ENCODE peak calls at places on chromosomes 3 and 15, in five cellular contexts. O is uterus, Y is fibroblast of lung, U is IMR-90, G is psoas muscle. C is an unnamed sample.
A peak's percentile ranks its signal among the peaks of the same experiment; 100 is the strongest.

GRCh38 chr3:126342991-126343661 is 14.1 kb downstream of the KLF15 start:
- DNase-seq in U (peak; percentile 5), G (peak; percentile 52), Y (no peak), O (peak; percentile 16), C (peak; percentile 23)

GRCh38 chr15:33985287-33985686 is 17.0 kb downstream of the CHRM5 start:
- DNase-seq in Y (peak; percentile 97), U (peak; percentile 90), O (no peak), G (no peak), C (no peak)

GRCh38 chr15:63834500-63835210 is 907 bp upstream of the HERC1 start:
- DNase-seq in G (no peak), Y (no peak), O (no peak), U (no peak), C (no peak)

GRCh38 chr3:129439381-129439816 is 349 bp downstream of the MBD4 start:
- DNase-seq in U (no peak), Y (no peak), G (peak; percentile 65), O (no peak), C (peak; percentile 70)

GRCh38 chr3:103158183-103158582 is 723.4 kb downstream of the ZPLD1 start:
- DNase-seq in G (no peak), U (no peak), Y (no peak), O (no peak), C (no peak)

GRCh38 chr3:17964113-17964512 is 221.7 kb upstream of the TBC1D5 start:
- DNase-seq in Y (no peak), U (no peak), O (no peak), G (no peak), C (no peak)

GRCh38 chr15:50702762-50703334 is 16.3 kb upstream of the TRPM7 start:
- DNase-seq in G (no peak), Y (peak; percentile 10), U (peak; percentile 7), O (no peak), C (no peak)

GRCh38 chr3:157513585-157513984 is 10.4 kb upstream of the VEPH1 start:
- DNase-seq in U (no peak), Y (no peak), G (no peak), O (no peak), C (no peak)

GRCh38 chr15:45858491-45858890 is 223.7 kb downstream of the SQOR start:
- DNase-seq in U (no peak), Y (no peak), G (no peak), O (no peak), C (no peak)

GRCh38 chr3:45437388-45437787 is 49.0 kb downstream of the LARS2 start:
- DNase-seq in O (no peak), Y (no peak), U (peak; percentile 11), G (no peak), C (no peak)

GRCh38 chr15:62665449-62665848 is 377.1 kb upstream of the TPM1 start:
- DNase-seq in Y (peak; percentile 52), U (peak; percentile 32), O (peak; percentile 56), G (no peak), C (no peak)

GRCh38 chr3:61872077-61872706 is 310.8 kb downstream of the PTPRG start:
- DNase-seq in G (no peak), O (no peak), Y (peak; percentile 42), U (no peak), C (no peak)

GRCh38 chr15:27784107-27784506 is 315.0 kb downstream of the OCA2 start:
- DNase-seq in O (no peak), Y (peak; percentile 15), U (no peak), G (no peak), C (no peak)

GRCh38 chr3:89278305-89278704 is 170.9 kb downstream of the EPHA3 start:
- DNase-seq in U (no peak), G (no peak), O (no peak), Y (peak; percentile 0), C (no peak)

GRCh38 chr3:78659386-78659987 is 1108.3 kb downstream of the ROBO1 start:
- DNase-seq in U (peak; percentile 57), G (no peak), O (no peak), Y (peak; percentile 35), C (no peak)

GRCh38 chr15:81950841-81951414 is 94.9 kb downstream of the MEX3B start:
- DNase-seq in G (no peak), Y (peak; percentile 51), U (peak; percentile 75), O (no peak), C (no peak)

GRCh38 chr15:46848704-46849103 is 868.6 kb upstream of the SEMA6D start:
- DNase-seq in O (no peak), G (no peak), U (peak; percentile 19), Y (peak; percentile 65), C (peak; percentile 11)

GRCh38 chr15:93238641-93239040 is 149.6 kb upstream of the RGMA start:
- DNase-seq in U (no peak), O (no peak), G (no peak), Y (no peak), C (no peak)

GRCh38 chr3:10563396-10563795 is 58.0 kb upstream of the ATP2B2 start:
- DNase-seq in O (no peak), Y (no peak), G (no peak), U (no peak), C (no peak)

GRCh38 chr15:58748040-58748786 is 1.3 kb downstream of the ADAM10 start:
- DNase-seq in O (no peak), U (no peak), Y (no peak), G (no peak), C (no peak)

GRCh38 chr3:184188080-184188479 is 2.1 kb downstream of the ABCF3 start:
- DNase-seq in O (no peak), U (no peak), G (no peak), Y (no peak), C (no peak)

GRCh38 chr3:37707428-37708372 is 154.0 kb upstream of the CTDSPL start:
- DNase-seq in O (no peak), G (no peak), Y (no peak), U (no peak), C (no peak)

GRCh38 chr3:15974647-15975046 is 176.9 kb upstream of the ANKRD28 start:
- DNase-seq in G (no peak), U (no peak), Y (no peak), O (no peak), C (no peak)

GRCh38 chr15:53461677-53462076 is 297.8 kb downstream of the WDR72 start:
- DNase-seq in U (no peak), G (no peak), O (no peak), Y (no peak), C (no peak)

GRCh38 chr15:25176991-25177954 is 222.5 kb downstream of the SNRPN start:
- DNase-seq in O (peak; percentile 7), Y (no peak), U (no peak), G (peak; percentile 28), C (peak; percentile 17)

GRCh38 chr3:149702691-149703426 is 45.0 kb upstream of the WWTR1 start:
- DNase-seq in Y (peak; percentile 93), U (peak; percentile 97), O (no peak), G (no peak), C (no peak)

GRCh38 chr3:158847466-158847849 is 45.6 kb downstream of the MFSD1 start:
- DNase-seq in Y (peak; percentile 26), U (no peak), O (no peak), G (no peak), C (no peak)

GRCh38 chr3:25582242-25582641 is 82.5 kb downstream of the TOP2B start:
- DNase-seq in G (no peak), Y (peak; percentile 72), O (no peak), U (peak; percentile 96), C (no peak)

GRCh38 chr3:125128861-125129501 is 73.2 kb upstream of the HEG1 start:
- DNase-seq in O (no peak), Y (peak; percentile 98), U (peak; percentile 80), G (no peak), C (no peak)

GRCh38 chr3:51817375-51817774 is 38.3 kb upstream of the IQCF6 start:
- DNase-seq in Y (no peak), O (no peak), U (no peak), G (no peak), C (no peak)

GRCh38 chr3:51814034-51814433 is 35.0 kb upstream of the IQCF6 start:
- DNase-seq in U (no peak), G (no peak), Y (no peak), O (no peak), C (no peak)

GRCh38 chr3:51808920-51809319 is 29.9 kb upstream of the IQCF6 start:
- DNase-seq in Y (no peak), O (no peak), G (no peak), U (no peak), C (no peak)

GRCh38 chr3:51815614-51816013 is 36.6 kb upstream of the IQCF6 start:
- DNase-seq in O (no peak), U (no peak), Y (no peak), G (no peak), C (no peak)

DNA sequence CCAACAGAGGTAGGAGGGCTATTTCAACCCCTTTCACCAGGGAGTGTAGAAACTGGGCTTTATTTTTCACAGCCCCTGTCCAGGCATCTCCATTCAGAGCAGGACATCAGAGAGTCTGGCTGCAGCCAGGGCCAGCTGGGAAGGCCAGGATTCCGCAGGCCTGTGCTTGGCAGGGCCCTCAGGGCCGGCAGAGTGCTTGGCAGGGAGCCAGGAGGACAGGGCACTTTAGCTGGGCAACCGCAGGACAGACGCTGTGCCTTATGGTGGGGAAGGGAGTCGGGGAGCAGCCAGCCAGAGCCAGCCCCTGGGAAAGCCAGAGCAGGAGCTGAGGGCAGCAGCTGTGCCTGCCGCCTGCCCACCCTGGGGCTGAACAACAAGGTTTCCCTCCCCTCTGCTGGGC is 34.5 kb upstream of the IQCF6 start:
- DNase-seq in O (no peak), G (peak; percentile 66), Y (no peak), U (no peak), C (no peak)
- H3K4me1 ChIP-seq in O (no peaks in the 10 kb centered on the region), G (no peaks in the 10 kb centered on the region), Y (no peaks in the 10 kb centered on the region), U (no peaks in the 10 kb centered on the region), C (no peaks in the 10 kb centered on the region)

GRCh38 chr3:106881177-106881576 is 496.1 kb upstream of the CCDC54 start:
- DNase-seq in U (no peak), Y (no peak), O (no peak), G (no peak), C (no peak)
- H3K4me3 ChIP-seq in U (no peak overlapping the region), Y (no peak overlapping the region), O (no peak overlapping the region), G (no peak overlapping the region), C (no peak overlapping the region)

GRCh38 chr3:56408761-56409196 is 59.5 kb downstream of the ERC2 start:
- DNase-seq in G (no peak), O (no peak), Y (no peak), U (no peak), C (peak; percentile 66)
- H3K27me3 ChIP-seq in G (no peaks in the 10 kb centered on the region), O (no peaks in the 10 kb centered on the region), Y (no peaks in the 10 kb centered on the region), U (no peaks in the 10 kb centered on the region), C (no peaks in the 10 kb centered on the region)

GRCh38 chr3:13237776-13238490 is 164.7 kb upstream of the IQSEC1 start:
- DNase-seq in O (no peak), Y (no peak), U (no peak), G (no peak), C (peak; percentile 75)
- H3K4me1 ChIP-seq in O (no peaks in the 10 kb centered on the region), Y (no peaks in the 10 kb centered on the region), U (no peaks in the 10 kb centered on the region), G (no peaks in the 10 kb centered on the region), C (no peaks in the 10 kb centered on the region)

DNA sequence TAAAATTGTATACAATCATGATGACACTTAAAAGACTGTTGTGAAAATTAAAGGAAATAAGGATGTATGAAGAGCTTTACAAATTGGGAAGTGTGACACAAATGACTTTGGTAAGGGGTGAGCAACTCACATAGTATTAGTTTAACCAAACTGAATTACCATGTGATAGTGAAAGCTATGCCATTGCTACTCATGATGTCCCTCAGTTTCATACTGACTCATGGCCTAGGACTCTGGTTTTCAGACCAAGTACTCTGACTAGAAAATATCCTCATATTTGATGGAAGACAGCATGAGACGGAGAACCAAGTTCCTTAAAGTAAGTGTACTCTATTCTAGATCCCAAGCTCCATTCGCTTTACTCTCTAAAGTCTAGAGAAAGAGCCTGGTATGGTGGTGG is 203.2 kb upstream of the ICE2 start:
- DNase-seq in U (peak; percentile 78), Y (peak; percentile 65), G (no peak), O (no peak), C (no peak)
- H3K4me3 ChIP-seq in U (no peak overlapping the region), Y (no peak overlapping the region), G (no peak overlapping the region), O (no peak overlapping the region), C (no peak overlapping the region)

C was measured in left lung.